ENCODE peak calls at places on chromosome 11, in five cellular contexts. N, A, W, O and Y are unnamed samples.

GRCh38 chr11:112073941-112074811 is at the start of the genes NKAPD1 and PIH1D2:
- DNase-seq in O (peak), A (peak), N (peak), W (peak), Y (peak)

GRCh38 chr11:46564459-46564858 is 29.4 kb downstream of the AMBRA1 start:
- DNase-seq in O (no peak), W (no peak), N (no peak), A (no peak), Y (no peak)

GRCh38 chr11:46239801-46240061 is 37.7 kb upstream of the CREB3L1 start:
- DNase-seq in W (no peak), A (no peak), N (no peak), O (no peak), Y (no peak)

GRCh38 chr11:115463606-115464005 is 40.6 kb downstream of the CADM1 start:
- DNase-seq in N (no peak), A (no peak), O (no peak), W (no peak), Y (no peak)

GRCh38 chr11:116173946-116174911 is 598.6 kb downstream of the BUD13 start:
- DNase-seq in O (no peak), A (no peak), W (no peak), N (no peak), Y (peak)

GRCh38 chr11:112584674-112585073 is 324.0 kb upstream of the PLET1 start:
- DNase-seq in W (no peak), O (no peak), A (no peak), N (no peak), Y (peak)

GRCh38 chr11:116062526-116063171 is 558.4 kb upstream of the CADM1 start:
- DNase-seq in A (no peak), N (no peak), O (no peak), W (no peak), Y (no peak)

GRCh38 chr11:36512016-36512415 is 1.9 kb upstream of the TRAF6 start:
- DNase-seq in W (no peak), A (no peak), O (no peak), N (no peak), Y (no peak)

GRCh38 chr11:95147364-95147905 is 57.8 kb downstream of the ENDOD1 start:
- DNase-seq in N (no peak), A (no peak), O (no peak), W (peak), Y (no peak)

GRCh38 chr11:2272241-2272945 is 2.0 kb upstream of the ASCL2 start:
- DNase-seq in A (no peak), W (peak), O (no peak), N (peak), Y (no peak)

GRCh38 chr11:131295986-131296385 is 74.4 kb upstream of the NTM start:
- DNase-seq in A (no peak), W (no peak), N (no peak), O (no peak), Y (no peak)

GRCh38 chr11:78289547-78290292 is 101.0 kb downstream of the USP35 start:
- DNase-seq in O (no peak), N (no peak), A (no peak), W (no peak), Y (no peak)
- H3K27ac ChIP-seq in O (peak), N (no peak), A (peak), W (no peak), Y (no peak)

GRCh38 chr11:128520206-128520885 is 67.0 kb downstream of the ETS1 start:
- DNase-seq in W (no peak), A (no peak), O (no peak), N (no peak), Y (no peak)

GRCh38 chr11:128516886-128517285 is 70.5 kb downstream of the ETS1 start:
- DNase-seq in N (no peak), W (no peak), O (no peak), A (no peak), Y (peak)

GRCh38 chr11:128517457-128518230 is 69.7 kb downstream of the ETS1 start:
- DNase-seq in A (no peak), O (no peak), W (no peak), N (no peak), Y (peak)

GRCh38 chr11:128519353-128519752 is 68.0 kb downstream of the ETS1 start:
- DNase-seq in N (no peak), A (no peak), O (no peak), W (no peak), Y (no peak)

DNA sequence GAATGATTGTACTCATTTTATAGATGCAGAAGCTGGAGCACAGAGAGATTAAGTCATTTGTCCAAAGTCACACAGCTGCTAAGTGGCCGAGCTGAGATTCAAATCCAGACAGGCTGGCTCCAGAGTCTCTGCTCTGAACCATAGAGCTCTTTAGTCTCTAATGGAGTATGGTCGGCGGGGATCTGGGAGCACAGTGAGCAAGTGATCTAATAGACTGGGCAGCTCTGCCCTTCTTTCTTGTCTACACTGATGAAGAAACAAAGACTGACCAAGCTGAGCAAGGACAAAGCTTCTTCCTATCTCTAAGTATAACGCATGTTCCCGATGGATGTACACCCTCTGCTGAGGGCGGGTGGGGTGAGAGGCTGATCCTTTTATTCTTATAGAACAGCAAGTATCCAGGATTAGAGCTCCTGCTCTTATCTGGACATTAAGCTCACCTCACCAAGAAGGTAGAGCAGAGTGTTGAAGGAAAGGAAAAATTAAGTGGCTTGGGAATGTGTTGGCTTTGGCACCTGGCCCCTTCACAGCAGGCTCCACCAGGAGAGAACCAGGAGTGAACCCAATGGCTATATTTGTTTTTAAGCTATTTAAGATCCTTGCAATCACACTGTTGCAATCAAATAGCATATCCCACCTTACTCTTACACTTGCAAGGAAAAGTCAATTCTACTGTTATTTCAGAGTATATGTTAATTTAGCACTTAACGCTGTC is 68.7 kb downstream of the ETS1 start:
- DNase-seq in A (no peak), N (no peak), O (no peak), W (no peak), Y (no peak)
- TF ChIP-seq POLR2A in A (no peak), N (no peak), O (no peak), W (no peak), Y (no peak)

GRCh38 chr11:102177974-102178631 is 67.9 kb downstream of the YAP1 start:
- DNase-seq in N (no peak), W (no peak), A (no peak), O (no peak), Y (no peak)
- H3K27ac ChIP-seq in N (peak), W (peak), A (peak), O (no peak), Y (peak)

GRCh38 chr11:1054143-1055108 is 17.9 kb upstream of the MUC6 start:
- DNase-seq in N (no peak), W (peak), O (peak), A (no peak), Y (no peak)
- TF ChIP-seq POLR2A in N (no peak), W (no peak), O (no peak), A (no peak), Y (no peak)